ENCODE peak calls at places on chromosomes 6 and 20, in four cellular contexts. One of them, this sample, is unnamed.

GRCh38 chr6:139904158-139904533 is 529.7 kb upstream of the CITED2 start:
- DNase-seq in NCI-H2081: no peak
- DNase-seq in ELR: no peak
- DNase-seq in pancreas: no peak
- DNase-seq in this sample: no peak

GRCh38 chr6:105810105-105810921 is 275.8 kb upstream of the PRDM1 start:
- DNase-seq in NCI-H2081: no peak
- DNase-seq in ELR: peak
- DNase-seq in pancreas: no peak
- DNase-seq in this sample: peak

GRCh38 chr20:60966031-60966430 is 286.0 kb upstream of the CDH4 start:
- DNase-seq in NCI-H2081: no peak
- DNase-seq in ELR: no peak
- DNase-seq in pancreas: no peak
- DNase-seq in this sample: no peak

GRCh38 chr20:33875055-33875454 is 63.9 kb downstream of the CHMP4B start:
- DNase-seq in NCI-H2081: no peak
- DNase-seq in ELR: no peak
- DNase-seq in pancreas: no peak
- DNase-seq in this sample: no peak

GRCh38 chr20:59574308-59574707 is 30.0 kb upstream of the PHACTR3 start:
- DNase-seq in NCI-H2081: no peak
- DNase-seq in ELR: no peak
- DNase-seq in pancreas: no peak
- DNase-seq in this sample: peak

GRCh38 chr6:33993653-33994052 is 152.2 kb downstream of the GRM4 start:
- DNase-seq in NCI-H2081: no peak
- DNase-seq in ELR: no peak
- DNase-seq in pancreas: no peak
- DNase-seq in this sample: no peak

GRCh38 chr6:2029130-2029794 is 216.1 kb downstream of the GMDS start:
- DNase-seq in NCI-H2081: peak
- DNase-seq in ELR: no peak
- DNase-seq in pancreas: no peak
- DNase-seq in this sample: no peak

GRCh38 chr6:93069856-93070255 is 349.5 kb downstream of the EPHA7 start:
- DNase-seq in NCI-H2081: no peak
- DNase-seq in ELR: no peak
- DNase-seq in pancreas: no peak
- DNase-seq in this sample: no peak

GRCh38 chr20:39282619-39283092 is 320.5 kb downstream of the DHX35 start:
- DNase-seq in NCI-H2081: peak
- DNase-seq in ELR: no peak
- DNase-seq in pancreas: peak
- DNase-seq in this sample: no peak

GRCh38 chr20:35773154-35773751 is 1.4 kb downstream of the PHF20 start:
- DNase-seq in NCI-H2081: no peak
- DNase-seq in ELR: peak
- DNase-seq in pancreas: no peak
- DNase-seq in this sample: peak

GRCh38 chr6:149680490-149680889 is 32.0 kb upstream of the KATNA1 start:
- DNase-seq in NCI-H2081: no peak
- DNase-seq in ELR: no peak
- DNase-seq in pancreas: no peak
- DNase-seq in this sample: no peak

GRCh38 chr20:1622450-1622849 is 2.6 kb upstream of the SIRPB1 start:
- DNase-seq in NCI-H2081: no peak
- DNase-seq in ELR: no peak
- DNase-seq in pancreas: no peak
- DNase-seq in this sample: no peak

GRCh38 chr20:44494266-44494665 is 18.6 kb downstream of the TTPAL start:
- DNase-seq in NCI-H2081: no peak
- DNase-seq in ELR: peak
- DNase-seq in pancreas: no peak
- DNase-seq in this sample: peak

GRCh38 chr6:21871831-21872230 is 278.3 kb downstream of the SOX4 start:
- DNase-seq in NCI-H2081: no peak
- DNase-seq in ELR: no peak
- DNase-seq in pancreas: no peak
- DNase-seq in this sample: no peak

GRCh38 chr6:37021356-37022129 is 16.1 kb downstream of the FGD2 start:
- DNase-seq in NCI-H2081: no peak
- DNase-seq in ELR: peak
- DNase-seq in pancreas: no peak
- DNase-seq in this sample: no peak

GRCh38 chr20:51095755-51096509 is 73.0 kb upstream of the KCNG1 start:
- DNase-seq in NCI-H2081: peak
- DNase-seq in ELR: peak
- DNase-seq in pancreas: no peak
- DNase-seq in this sample: peak

GRCh38 chr20:63895202-63895885 is 418 bp downstream of the DNAJC5 start:
- DNase-seq in NCI-H2081: no peak
- DNase-seq in ELR: no peak
- DNase-seq in pancreas: no peak
- DNase-seq in this sample: no peak

GRCh38 chr20:401682-402495 is 6.2 kb upstream of the RBCK1 start:
- DNase-seq in NCI-H2081: no peak
- DNase-seq in ELR: peak
- DNase-seq in pancreas: no peak
- DNase-seq in this sample: no peak

GRCh38 chr6:133888931-133889556 is at the start of gene TCF21:
- DNase-seq in NCI-H2081: no peak
- DNase-seq in ELR: peak
- DNase-seq in pancreas: no peak
- DNase-seq in this sample: peak

GRCh38 chr6:129929433-129929832 is 68.3 kb upstream of the TMEM244 start:
- DNase-seq in NCI-H2081: no peak
- DNase-seq in ELR: peak
- DNase-seq in pancreas: no peak
- DNase-seq in this sample: peak

GRCh38 chr6:25178336-25178735 is 100.8 kb upstream of the CARMIL1 start:
- DNase-seq in NCI-H2081: no peak
- DNase-seq in ELR: no peak
- DNase-seq in pancreas: no peak
- DNase-seq in this sample: no peak

GRCh38 chr6:170162011-170162770 is 128.7 kb downstream of the DLL1 start:
- DNase-seq in NCI-H2081: no peak
- DNase-seq in ELR: no peak
- DNase-seq in pancreas: no peak
- DNase-seq in this sample: peak

GRCh38 chr20:59748555-59749292 is 144.4 kb downstream of the PHACTR3 start:
- DNase-seq in NCI-H2081: no peak
- DNase-seq in ELR: no peak
- DNase-seq in pancreas: no peak
- DNase-seq in this sample: peak

GRCh38 chr20:37856932-37857660 is 45.8 kb upstream of the VSTM2L start:
- DNase-seq in NCI-H2081: no peak
- DNase-seq in ELR: peak
- DNase-seq in pancreas: no peak
- DNase-seq in this sample: peak

GRCh38 chr20:2658414-2659354 is 5.3 kb downstream of the IDH3B start:
- DNase-seq in NCI-H2081: no peak
- DNase-seq in ELR: peak
- DNase-seq in pancreas: no peak
- DNase-seq in this sample: no peak

GRCh38 chr6:168598251-168599117 is 157.5 kb downstream of the SMOC2 start:
- DNase-seq in NCI-H2081: no peak
- DNase-seq in ELR: no peak
- DNase-seq in pancreas: no peak
- DNase-seq in this sample: no peak

GRCh38 chr6:152595507-152595906 is 41.7 kb downstream of the SYNE1 start:
- DNase-seq in NCI-H2081: no peak
- DNase-seq in ELR: peak
- DNase-seq in pancreas: peak
- DNase-seq in this sample: peak

GRCh38 chr6:116118608-116119007 is 7.3 kb downstream of the COL10A1 start:
- DNase-seq in NCI-H2081: no peak
- DNase-seq in ELR: peak
- DNase-seq in pancreas: no peak
- DNase-seq in this sample: no peak

GRCh38 chr20:64161595-64162238 is 2.5 kb upstream of the MYT1 start:
- DNase-seq in NCI-H2081: peak
- DNase-seq in ELR: peak
- DNase-seq in pancreas: peak
- DNase-seq in this sample: peak

GRCh38 chr20:6780414-6780813 is 12.9 kb downstream of the BMP2 start:
- DNase-seq in NCI-H2081: peak
- DNase-seq in ELR: no peak
- DNase-seq in pancreas: no peak
- DNase-seq in this sample: no peak

GRCh38 chr6:162085561-162085960 is 642.0 kb downstream of the PRKN start:
- DNase-seq in NCI-H2081: no peak
- DNase-seq in ELR: no peak
- DNase-seq in pancreas: no peak
- DNase-seq in this sample: no peak

GRCh38 chr6:16305788-16306187 is 67.4 kb downstream of the GMPR start:
- DNase-seq in NCI-H2081: no peak
- DNase-seq in ELR: no peak
- DNase-seq in pancreas: no peak
- DNase-seq in this sample: no peak

GRCh38 chr20:32490942-32491763 is 94.0 kb downstream of the NOL4L start:
- DNase-seq in NCI-H2081: no peak
- DNase-seq in ELR: no peak
- DNase-seq in pancreas: no peak
- DNase-seq in this sample: peak

GRCh38 chr20:1832634-1833033 is 62.6 kb upstream of the SIRPA start:
- DNase-seq in NCI-H2081: no peak
- DNase-seq in ELR: no peak
- DNase-seq in pancreas: no peak
- DNase-seq in this sample: no peak

GRCh38 chr6:42260424-42260888 is 42.8 kb upstream of the MRPS10 start:
- DNase-seq in NCI-H2081: no peak
- DNase-seq in ELR: no peak
- DNase-seq in pancreas: no peak
- DNase-seq in this sample: peak

GRCh38 chr6:142374965-142375733 is 73.3 kb downstream of the ADGRG6 start:
- DNase-seq in NCI-H2081: no peak
- DNase-seq in ELR: peak
- DNase-seq in pancreas: no peak
- DNase-seq in this sample: peak

GRCh38 chr6:108363756-108364356 is 69.0 kb downstream of the AFG1L start:
- DNase-seq in NCI-H2081: no peak
- DNase-seq in ELR: peak
- DNase-seq in pancreas: no peak
- DNase-seq in this sample: no peak

GRCh38 chr6:42118162-42119001 is 24.0 kb downstream of the C6orf132 start:
- DNase-seq in NCI-H2081: no peak
- DNase-seq in ELR: peak
- DNase-seq in pancreas: peak
- DNase-seq in this sample: peak